ENCODE peak calls at places on chromosomes 1 and 21, in five cellular contexts. H, O, N, Y and M are unnamed samples.

GRCh38 chr1:79043506-79043905 is 37.0 kb upstream of the ADGRL4 start:
- DNase-seq in Y (no peak), N (no peak), H (no peak), O (no peak), M (no peak)

GRCh38 chr1:914253-914890 is 9.4 kb upstream of the SAMD11 start:
- DNase-seq in N (no peak), O (no peak), H (no peak), Y (no peak), M (no peak)

GRCh38 chr1:92934395-92935378 is 26.6 kb downstream of the DIPK1A start:
- DNase-seq in O (no peak), Y (no peak), N (peak), H (no peak), M (no peak)

GRCh38 chr1:29864431-29865022 is 628.2 kb downstream of the PTPRU start:
- DNase-seq in O (no peak), N (peak), Y (no peak), H (no peak), M (no peak)

GRCh38 chr1:166272155-166272554 is 105.4 kb upstream of the FAM78B start:
- DNase-seq in N (no peak), H (peak), O (no peak), Y (no peak), M (no peak)

GRCh38 chr21:32974653-32975052 is 51.1 kb upstream of the OLIG2 start:
- DNase-seq in N (no peak), H (no peak), Y (no peak), O (no peak), M (no peak)

GRCh38 chr21:18529253-18529652 is 125.7 kb upstream of the TMPRSS15 start:
- DNase-seq in Y (no peak), H (no peak), N (no peak), O (no peak), M (no peak)

GRCh38 chr1:62906428-62906886 is 122.5 kb downstream of the ATG4C start:
- DNase-seq in H (no peak), Y (no peak), O (no peak), N (peak), M (no peak)

GRCh38 chr1:31926846-31927660 is 11.1 kb downstream of the PTP4A2 start:
- DNase-seq in Y (no peak), O (no peak), N (no peak), H (no peak), M (no peak)

GRCh38 chr1:104706631-104707147 is 957.0 kb downstream of the AMY1C start:
- DNase-seq in O (no peak), H (peak), Y (no peak), N (no peak), M (no peak)

GRCh38 chr1:110433803-110434202 is 17.1 kb upstream of the PROK1 start:
- DNase-seq in H (no peak), N (no peak), Y (peak), O (no peak), M (no peak)

GRCh38 chr1:198619375-198620140 is 19.3 kb upstream of the PTPRC start:
- DNase-seq in O (no peak), Y (no peak), N (no peak), H (no peak), M (no peak)

GRCh38 chr1:154791292-154792278 is 78.5 kb downstream of the KCNN3 start:
- DNase-seq in O (peak), H (peak), Y (no peak), N (no peak), M (peak)

GRCh38 chr1:11400567-11400966 is 78.4 kb upstream of the DISP3 start:
- DNase-seq in H (no peak), N (no peak), Y (no peak), O (no peak), M (no peak)

GRCh38 chr21:33640697-33641338 is 723 bp downstream of the CRYZL1 start:
- DNase-seq in N (peak), Y (no peak), O (no peak), H (no peak), M (no peak)

GRCh38 chr1:200732438-200732837 is 6.3 kb upstream of the CAMSAP2 start:
- DNase-seq in N (no peak), H (no peak), O (no peak), Y (no peak), M (no peak)

GRCh38 chr1:227899820-227900449 is 47.8 kb downstream of the WNT9A start:
- DNase-seq in H (no peak), Y (no peak), O (no peak), N (no peak), M (no peak)

GRCh38 chr21:14438204-14438603 is 55.3 kb upstream of the HSPA13 start:
- DNase-seq in N (no peak), H (no peak), O (no peak), Y (no peak), M (no peak)

GRCh38 chr1:203769505-203770343 is 4.7 kb downstream of the LAX1 start:
- DNase-seq in O (no peak), N (peak), Y (no peak), H (no peak), M (no peak)

GRCh38 chr1:235199441-235199840 is 38.4 kb upstream of the RBM34 start:
- DNase-seq in O (no peak), N (peak), H (no peak), Y (peak), M (no peak)

GRCh38 chr1:173914366-173914871 is 2.7 kb downstream of the SERPINC1 start:
- DNase-seq in H (no peak), N (peak), O (peak), Y (peak), M (peak)

GRCh38 chr1:41493117-41493536 is 8.6 kb upstream of the EDN2 start:
- DNase-seq in H (no peak), N (no peak), Y (no peak), O (no peak), M (no peak)

GRCh38 chr1:179077396-179077795 is 4.5 kb upstream of the TOR3A start:
- DNase-seq in Y (no peak), O (no peak), N (no peak), H (no peak), M (no peak)

GRCh38 chr1:244860078-244860477 is 4.3 kb downstream of the HNRNPU start:
- DNase-seq in N (no peak), H (no peak), Y (no peak), O (no peak), M (no peak)

GRCh38 chr1:88768187-88768586 is 84.1 kb downstream of the PKN2 start:
- DNase-seq in O (no peak), Y (no peak), N (no peak), H (no peak), M (no peak)
- TF ChIP-seq TAF1 in O (no peak), Y (no peak), N (no peak), H (no peak), M (no peak)

DNA sequence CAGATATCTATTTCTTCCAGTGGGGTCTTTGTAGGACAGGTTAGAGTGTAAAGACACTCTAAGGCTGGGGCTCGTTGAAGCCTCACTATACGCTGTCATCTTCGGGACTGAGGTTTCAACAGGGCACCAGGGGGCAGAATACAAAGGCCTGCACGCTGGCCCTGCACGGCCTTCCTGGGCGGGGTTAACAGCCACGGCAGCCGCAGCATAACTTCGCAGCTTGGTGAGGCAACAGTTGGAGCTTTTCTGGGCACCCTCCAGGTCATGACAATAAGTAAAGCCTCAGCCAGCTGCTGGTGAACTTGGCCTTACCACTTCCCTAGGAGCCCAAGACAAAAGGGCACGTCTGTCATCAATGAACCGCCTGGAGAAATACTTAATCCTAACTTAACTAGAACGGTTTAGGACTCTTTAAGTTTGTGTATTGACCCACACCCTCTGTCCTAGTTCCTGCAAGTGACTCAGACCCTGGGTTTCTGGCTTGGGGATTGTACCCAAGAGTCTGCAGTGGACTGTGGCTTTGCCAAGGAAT is 2.3 kb upstream of the RUNX1 start:
- DNase-seq in Y (peak), N (no peak), H (no peak), O (peak), M (peak)
- TF ChIP-seq POLR2AphosphoS5 in Y (no peak), N (no peak), H (no peak), O (no peak), M (no peak)

GRCh38 chr1:181161170-181161870 is 72.8 kb downstream of the IER5 start:
- DNase-seq in O (no peak), N (no peak), Y (no peak), H (no peak), M (no peak)
- TF ChIP-seq TAF1 in O (no peak), N (no peak), Y (no peak), H (no peak), M (no peak)

GRCh38 chr1:156805766-156806511 is 10.7 kb downstream of the SH2D2A start:
- DNase-seq in H (no peak), O (no peak), N (peak), Y (no peak), M (no peak)
- TF ChIP-seq POLR2AphosphoS5 in H (no peak), O (no peak), N (no peak), Y (no peak), M (no peak)

GRCh38 chr1:30879940-30880339 is 28.6 kb downstream of the SDC3 start:
- DNase-seq in O (no peak), Y (no peak), H (no peak), N (peak), M (no peak)
- TF ChIP-seq TAF1 in O (no peak), Y (no peak), H (no peak), N (no peak), M (peak)

DNA sequence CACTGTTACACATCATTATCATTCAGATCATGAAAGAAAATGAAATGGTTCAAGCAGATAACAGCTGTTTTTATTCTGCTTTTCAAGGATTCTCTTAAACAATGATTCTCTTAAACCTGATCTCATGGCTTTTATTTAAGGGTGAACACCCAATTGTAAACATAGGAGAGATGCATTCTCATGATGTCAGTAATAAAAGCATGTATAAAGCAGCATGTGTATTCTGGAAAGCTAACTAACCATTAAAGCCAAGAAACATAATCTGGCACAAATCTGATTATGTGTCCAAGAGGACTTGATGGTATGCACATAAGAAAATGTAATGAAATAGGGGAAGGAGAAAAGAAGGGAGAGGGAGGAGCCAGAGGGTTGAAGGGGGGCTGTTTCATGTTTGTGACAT is 393.3 kb upstream of the ADGRL2 start:
- DNase-seq in Y (no peak), N (no peak), H (no peak), O (no peak), M (no peak)
- TF ChIP-seq POLR2AphosphoS5 in Y (no peak), N (no peak), H (no peak), O (no peak), M (no peak)

DNA sequence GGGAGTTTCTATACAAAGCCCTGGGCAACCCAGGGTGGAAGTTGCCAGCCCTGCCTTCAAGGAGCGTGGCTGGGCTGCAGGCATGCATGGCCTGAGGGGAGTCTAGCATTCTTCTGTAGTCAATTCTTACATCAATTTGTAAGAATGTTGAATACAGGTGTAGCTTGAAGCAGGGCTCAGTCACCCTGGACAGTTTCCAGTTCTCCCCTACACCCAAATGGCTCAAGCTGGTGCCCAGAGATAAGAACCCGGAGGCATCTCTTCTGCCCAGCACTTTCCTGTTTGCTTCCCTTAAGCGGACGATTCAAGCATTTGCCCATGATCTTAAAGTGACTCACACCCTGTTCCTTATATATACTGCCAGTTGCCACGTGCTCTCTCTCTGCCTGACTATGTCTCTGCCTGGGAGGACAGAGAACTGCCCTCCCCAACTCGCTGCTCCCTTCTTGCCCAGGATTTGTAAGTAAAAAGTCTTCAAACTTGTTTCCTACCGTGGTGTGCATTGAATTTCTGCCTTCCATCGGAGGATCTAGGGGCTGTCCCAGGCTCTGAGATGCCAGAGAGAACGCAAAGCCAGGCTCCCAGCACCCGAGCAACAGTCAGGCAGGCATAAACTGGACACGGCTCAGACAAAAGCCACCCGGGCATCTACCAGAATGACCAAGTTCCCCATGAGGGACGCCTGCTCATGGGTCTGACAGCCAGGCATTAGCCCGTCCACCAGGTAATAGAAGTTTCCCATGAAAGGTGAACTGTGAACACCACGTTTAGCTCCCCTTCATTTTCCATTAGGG is 50.9 kb upstream of the AJAP1 start:
- DNase-seq in H (no peak), O (no peak), N (no peak), Y (no peak), M (no peak)
- TF ChIP-seq TAF1 in H (no peak), O (no peak), N (no peak), Y (no peak), M (no peak)

GRCh38 chr1:66085600-66085999 is 292.9 kb downstream of the PDE4B start:
- DNase-seq in O (no peak), N (no peak), H (no peak), Y (no peak), M (no peak)
- TF ChIP-seq POLR2AphosphoS5 in O (no peak), N (no peak), H (no peak), Y (no peak), M (no peak)

DNA sequence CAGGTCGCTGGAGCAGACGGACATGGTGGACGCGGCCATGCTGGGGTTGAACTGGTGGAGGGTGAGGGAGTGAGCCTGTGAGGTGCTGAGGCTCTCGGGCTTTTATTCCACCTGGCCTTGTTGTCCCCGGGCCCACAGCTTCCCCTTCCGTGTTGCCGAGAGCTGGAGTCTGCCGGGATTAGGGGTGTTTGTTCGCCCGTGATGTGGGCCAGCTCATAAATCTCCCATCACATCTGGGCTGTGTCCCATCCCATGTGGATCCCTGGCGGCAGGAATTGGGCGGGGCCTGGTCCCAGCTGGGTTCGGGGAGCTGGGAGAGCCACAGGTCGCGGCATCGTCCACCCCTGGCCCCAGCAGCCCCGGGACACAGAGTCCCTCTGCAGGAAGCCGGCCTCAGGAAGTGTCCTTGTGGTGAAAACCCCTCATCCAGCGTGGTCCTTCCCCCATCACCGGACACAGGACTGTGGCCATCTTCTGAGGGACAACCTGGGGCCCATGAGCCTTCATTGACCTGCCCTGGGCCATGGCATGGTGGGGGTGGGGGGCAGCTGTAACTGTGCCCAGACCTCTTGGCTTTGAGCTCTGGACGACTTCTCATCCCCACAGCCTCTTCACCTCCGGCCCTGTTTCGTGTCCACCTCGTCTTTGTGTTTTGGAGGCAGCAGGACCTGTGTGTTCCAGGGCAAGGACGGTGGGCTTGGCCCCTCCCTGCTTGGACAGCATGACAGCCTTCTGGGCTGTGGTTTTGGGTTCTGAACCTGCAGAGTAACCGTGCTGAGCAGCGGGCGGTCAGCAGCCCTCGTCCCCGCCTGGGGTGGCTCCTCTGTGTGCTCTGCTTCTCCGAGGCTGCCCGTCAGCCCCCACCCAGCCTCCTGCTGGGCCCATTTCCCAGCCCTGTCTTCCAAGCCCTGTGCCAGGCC is at the start of gene KRTAP10-6:
- DNase-seq in N (no peak), Y (no peak), H (no peak), O (no peak), M (no peak)
- TF ChIP-seq TAF1 in N (no peak), Y (no peak), H (no peak), O (no peak), M (no peak)